ENCODE peak calls at places on chromosomes 2 and 18, in nine cellular contexts. K is breast epithelium, Y is colonic mucosa, X is hepatocyte, V is transverse colon, M is RWPE1, W is cardiac muscle cell, C is heart right ventricle, I is Panc1. J is an unnamed sample.

GRCh38 chr2:140593159-140593558 is 1537.7 kb downstream of the LRP1B start:
- DNase-seq in W (no peak), K (no peak), C (no peak), I (no peak), M (no peak), Y (no peak), X (no peak), V (no peak), J (no peak)

GRCh38 chr2:144261336-144261735 is 258.6 kb downstream of the ZEB2 start:
- DNase-seq in K (no peak), C (no peak), I (no peak), V (no peak), Y (no peak), W (no peak), X (no peak), M (peak; percentile 7), J (no peak)

GRCh38 chr2:144357623-144358400 is 162.1 kb downstream of the ZEB2 start:
- DNase-seq in V (no peak), K (no peak), M (peak; percentile 78), W (peak; percentile 92), C (no peak), X (peak; percentile 50), I (peak; percentile 78), Y (no peak), J (no peak)

GRCh38 chr2:240396623-240397541 is 38.6 kb upstream of the GPC1 start:
- DNase-seq in I (no peak), C (no peak), X (no peak), M (no peak), K (peak; percentile 28), Y (no peak), W (no peak), V (no peak), J (no peak)

GRCh38 chr2:180359522-180360282 is 352.6 kb upstream of the CWC22 start:
- DNase-seq in Y (peak; percentile 21), W (no peak), M (peak; percentile 19), V (peak; percentile 47), C (no peak), I (no peak), X (no peak), K (peak; percentile 73), J (no peak)

GRCh38 chr2:101356486-101356885 is 30.8 kb downstream of the CREG2 start:
- DNase-seq in M (peak; percentile 66), W (peak; percentile 35), I (no peak), V (no peak), K (no peak), X (no peak), C (no peak), Y (no peak), J (no peak)

GRCh38 chr2:174777334-174777733 is 13.1 kb upstream of the CHRNA1 start:
- DNase-seq in K (no peak), V (no peak), M (no peak), W (no peak), I (no peak), X (no peak), Y (no peak), C (no peak), J (no peak)

GRCh38 chr2:39648574-39648973 is 17.1 kb upstream of the TMEM178A start:
- DNase-seq in V (no peak), I (no peak), X (no peak), Y (no peak), M (no peak), W (no peak), K (no peak), C (no peak), J (no peak)

GRCh38 chr2:70785137-70785911 is 5.1 kb downstream of the FIGLA start:
- DNase-seq in Y (no peak), V (no peak), C (no peak), I (no peak), K (no peak), M (peak; percentile 34), W (peak; percentile 48), X (peak; percentile 52), J (peak; percentile 24)

GRCh38 chr2:36615214-36615613 is 17.2 kb upstream of the FEZ2 start:
- DNase-seq in V (no peak), X (peak; percentile 40), W (peak; percentile 63), Y (no peak), M (peak; percentile 30), I (no peak), K (no peak), C (no peak), J (no peak)

GRCh38 chr2:110874565-110875383 is 142.4 kb downstream of the ACOXL start:
- DNase-seq in V (no peak), Y (no peak), K (no peak), C (no peak), W (no peak), X (no peak), M (no peak), I (no peak), J (no peak)

DNA sequence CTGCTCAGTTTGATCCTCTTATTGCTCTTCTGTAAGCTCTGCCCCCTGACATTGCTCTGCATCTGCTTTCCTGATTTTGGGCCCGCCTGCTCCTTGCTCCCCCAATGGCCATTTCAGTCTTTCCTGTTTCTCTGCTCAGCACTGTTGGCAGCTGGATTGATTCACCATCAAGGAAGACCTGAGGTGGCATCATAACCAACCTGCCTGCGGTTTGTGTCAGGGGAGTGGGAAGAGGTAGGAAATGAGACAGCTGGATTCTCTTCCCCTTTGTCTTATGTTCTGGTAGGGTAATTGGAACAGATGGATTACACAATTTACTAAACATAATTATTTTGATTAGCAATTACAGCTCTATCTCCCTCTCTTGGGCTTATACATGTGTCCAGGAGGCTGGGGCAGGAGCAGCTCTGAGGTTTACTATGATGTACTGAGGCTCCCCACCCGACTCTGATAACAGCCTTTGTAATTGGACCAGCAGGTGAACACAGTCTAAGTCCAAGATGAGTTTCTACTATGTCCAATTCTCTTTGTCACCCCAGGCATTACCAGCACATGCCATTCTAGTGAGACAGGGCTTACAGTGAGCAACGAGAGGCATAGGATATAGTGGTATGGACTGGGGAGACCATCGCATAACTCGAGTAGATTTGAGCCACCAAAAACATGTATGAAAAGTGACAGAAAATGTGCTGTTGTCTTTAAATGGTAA is 151.8 kb upstream of the MMADHC start:
- DNase-seq in X (no peak), M (no peak), V (no peak), Y (no peak), W (no peak), K (no peak), C (no peak), I (no peak), J (no peak)
- H3K27ac ChIP-seq in X (no peak overlapping the region), M (no peak overlapping the region), V (no peak overlapping the region), Y (no peak overlapping the region), W (no peak overlapping the region), K (no peak overlapping the region), C (no peak overlapping the region), I (peak overlapping the region; percentile 24), J (no peak overlapping the region)

GRCh38 chr2:209425082-209426071 is 1.5 kb downstream of the MAP2 start:
- DNase-seq in W (peak; percentile 64), M (peak; percentile 46), X (peak; percentile 35), Y (no peak), I (peak; percentile 20), C (no peak), V (no peak), K (no peak), J (peak; percentile 4)

GRCh38 chr2:209426432-209426831 is 2.6 kb downstream of the MAP2 start:
- DNase-seq in V (no peak), M (peak; percentile 8), I (no peak), X (no peak), C (no peak), Y (no peak), K (no peak), W (no peak), J (no peak)

GRCh38 chr2:209422191-209422754 is 1.6 kb upstream of the MAP2 start:
- DNase-seq in M (no peak), V (no peak), X (no peak), K (no peak), C (no peak), Y (no peak), I (no peak), W (no peak), J (no peak)

GRCh38 chr2:209423562-209424541 is at the start of gene MAP2:
- DNase-seq in X (peak; percentile 95), I (no peak), C (peak; percentile 89), K (peak; percentile 82), Y (peak; percentile 62), V (peak; percentile 75), W (peak; percentile 90), M (peak; percentile 78), J (peak; percentile 84)
- H3K27ac ChIP-seq in X (peak within 1 kb of the TSS; percentile 49), I (peak within 1 kb of the TSS; percentile 81), C (peak within 1 kb of the TSS; percentile 71), K (peak within 1 kb of the TSS; percentile 77), Y (no peak within 1 kb of the TSS), V (no peak within 1 kb of the TSS), W (no peak within 1 kb of the TSS), M (no peak within 1 kb of the TSS), J (peak within 1 kb of the TSS; percentile 51)

GRCh38 chr2:159086332-159086731 is 117.9 kb downstream of the TANC1 start:
- DNase-seq in V (peak; percentile 21), I (no peak), X (no peak), W (peak; percentile 51), K (no peak), M (no peak), C (no peak), Y (peak; percentile 31), J (no peak)

GRCh38 chr2:159082119-159082518 is 113.7 kb downstream of the TANC1 start:
- DNase-seq in Y (no peak), X (no peak), C (no peak), K (no peak), M (no peak), I (no peak), V (no peak), W (no peak), J (no peak)

GRCh38 chr2:159084395-159085370 is 116.2 kb downstream of the TANC1 start:
- DNase-seq in W (peak; percentile 72), C (no peak), M (no peak), K (no peak), Y (no peak), X (no peak), I (no peak), V (no peak), J (no peak)

GRCh38 chr2:159080641-159081040 is 112.2 kb downstream of the TANC1 start:
- DNase-seq in C (no peak), Y (no peak), X (no peak), M (no peak), I (no peak), W (no peak), V (no peak), K (no peak), J (no peak)

GRCh38 chr2:159083601-159084000 is 115.2 kb downstream of the TANC1 start:
- DNase-seq in I (no peak), C (no peak), W (peak; percentile 62), M (no peak), V (no peak), Y (no peak), K (no peak), X (no peak), J (no peak)
- H3K27ac ChIP-seq in I (peak overlapping the region; percentile 21), C (peak overlapping the region; percentile 71), W (no peak overlapping the region), M (no peak overlapping the region), V (peak overlapping the region; percentile 57), Y (no peak overlapping the region), K (peak overlapping the region; percentile 20), X (no peak overlapping the region), J (no peak overlapping the region)

DNA sequence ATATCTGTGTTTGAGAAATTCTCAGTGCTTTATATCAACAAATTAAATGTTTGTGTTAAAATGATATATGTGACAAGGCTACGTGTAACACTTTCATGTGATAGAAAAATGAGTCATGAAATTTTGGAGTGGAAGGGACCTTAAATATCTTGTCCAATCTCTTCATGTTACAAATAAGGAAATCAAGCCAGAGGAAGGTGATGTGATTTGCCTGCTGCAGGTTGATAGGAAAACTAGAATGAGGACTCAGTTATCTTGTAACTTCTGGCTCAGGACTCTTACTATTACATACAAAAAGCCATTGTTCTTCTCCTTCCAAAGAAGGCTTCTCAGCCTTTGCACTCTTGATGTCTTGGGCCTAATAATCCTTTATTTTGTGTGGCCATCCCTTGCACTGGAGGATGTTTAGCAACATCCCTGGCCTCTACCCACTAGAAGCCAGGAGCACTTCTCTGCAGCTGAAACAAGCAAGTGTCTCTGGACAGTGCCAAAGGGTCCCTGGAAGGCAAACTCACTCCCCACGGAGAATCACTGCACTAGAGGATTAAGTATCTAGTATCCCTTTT is 43.0 kb upstream of the NARS1 start:
- DNase-seq in C (no peak), W (no peak), X (no peak), M (no peak), Y (no peak), V (no peak), K (no peak), I (no peak), J (no peak)
- H3K27ac ChIP-seq in C (peak overlapping the region; percentile 68), W (no peak overlapping the region), X (no peak overlapping the region), M (no peak overlapping the region), Y (no peak overlapping the region), V (no peak overlapping the region), K (no peak overlapping the region), I (no peak overlapping the region), J (no peak overlapping the region)

J was measured in substantia nigra.